ENCODE peak calls at places on chromosomes 16 and 17, in five cellular contexts. O, T, X, R and Q are unnamed samples.

GRCh38 chr17:36977066-36977465 is 28.3 kb downstream of the AATF start:
- DNase-seq in O (no peak), T (no peak), X (no peak), R (no peak), Q (no peak)

GRCh38 chr17:55421179-55421934 is at the start of gene MMD:
- DNase-seq in O (no peak), T (no peak), X (no peak), R (peak), Q (no peak)

GRCh38 chr17:6756425-6757012 is 673 bp downstream of the XAF1 start:
- DNase-seq in O (no peak), T (no peak), X (no peak), R (peak), Q (no peak)

GRCh38 chr17:80625627-80626026 is 81.0 kb downstream of the RPTOR start:
- DNase-seq in O (no peak), T (no peak), X (no peak), R (no peak), Q (no peak)

GRCh38 chr17:30378797-30379302 is at the start of gene CPD:
- DNase-seq in O (peak), T (peak), X (peak), R (peak), Q (peak)

GRCh38 chr16:35339337-35339736 is 1879.9 kb downstream of the TP53TG3F start:
- DNase-seq in O (no peak), T (no peak), X (no peak), R (no peak), Q (no peak)

GRCh38 chr17:59916446-59916845 is 23.5 kb downstream of the RPS6KB1 start:
- DNase-seq in O (no peak), T (no peak), X (no peak), R (no peak), Q (no peak)

GRCh38 chr16:10594312-10594950 is 14.0 kb upstream of the EMP2 start:
- DNase-seq in O (no peak), T (no peak), X (no peak), R (no peak), Q (no peak)

GRCh38 chr17:9696279-9697044 is 51.1 kb downstream of the USP43 start:
- DNase-seq in O (no peak), T (no peak), X (no peak), R (no peak), Q (no peak)

GRCh38 chr17:40422990-40423611 is 5.4 kb upstream of the TOP2A start:
- DNase-seq in O (no peak), T (no peak), X (no peak), R (no peak), Q (no peak)